ENCODE peak calls at places on chromosomes 4 and X, in five cellular contexts. U is IMR-90, Q is heart left ventricle, M is astrocyte of the spinal cord, J is A549. X is an unnamed sample.

GRCh38 chr4:30536231-30536630 is 183.9 kb upstream of the PCDH7 start:
- DNase-seq in U (peak; percentile 0), Q (no peak), M (peak; percentile 31), J (no peak), X (no peak)

GRCh38 chrX:42495139-42495538 is 282.8 kb downstream of the PPP1R2C start:
- DNase-seq in U (no peak), Q (no peak), M (no peak), J (no peak), X (no peak)

GRCh38 chrX:38754102-38754790 is 47.0 kb upstream of the MID1IP1 start:
- DNase-seq in U (peak; percentile 58), Q (no peak), M (peak; percentile 64), J (no peak), X (peak; percentile 43)

GRCh38 chrX:109498434-109498833 is 16.5 kb upstream of the GUCY2F start:
- DNase-seq in U (no peak), Q (no peak), M (no peak), J (no peak), X (no peak)

GRCh38 chrX:130118396-130118795 is 8.1 kb upstream of the ELF4 start:
- DNase-seq in U (peak; percentile 81), Q (no peak), M (peak; percentile 79), J (no peak), X (no peak)

GRCh38 chrX:50827996-50828395 is 14.0 kb upstream of the SHROOM4 start:
- DNase-seq in U (peak; percentile 55), Q (no peak), M (peak; percentile 50), J (no peak), X (no peak)

GRCh38 chr4:153024466-153024865 is 88.3 kb downstream of the FHDC1 start:
- DNase-seq in U (no peak), Q (no peak), M (no peak), J (no peak), X (no peak)

GRCh38 chrX:67780694-67781109 is 236.9 kb downstream of the AR start:
- DNase-seq in U (peak; percentile 78), Q (peak; percentile 82), M (peak; percentile 96), J (no peak), X (no peak)

GRCh38 chrX:148457279-148457678 is 43.1 kb upstream of the AFF2 start:
- DNase-seq in U (no peak), Q (no peak), M (no peak), J (no peak), X (no peak)

GRCh38 chr4:74758521-74758920 is 35.8 kb downstream of the BTC start:
- DNase-seq in U (no peak), Q (no peak), M (no peak), J (no peak), X (no peak)

GRCh38 chr4:74754218-74754617 is 40.1 kb downstream of the BTC start:
- DNase-seq in U (no peak), Q (no peak), M (no peak), J (no peak), X (no peak)

GRCh38 chr4:74752798-74753197 is 41.5 kb downstream of the BTC start:
- DNase-seq in U (no peak), Q (no peak), M (no peak), J (no peak), X (no peak)

GRCh38 chr4:74757136-74757535 is 37.2 kb downstream of the BTC start:
- DNase-seq in U (no peak), Q (no peak), M (no peak), J (no peak), X (no peak)

DNA sequence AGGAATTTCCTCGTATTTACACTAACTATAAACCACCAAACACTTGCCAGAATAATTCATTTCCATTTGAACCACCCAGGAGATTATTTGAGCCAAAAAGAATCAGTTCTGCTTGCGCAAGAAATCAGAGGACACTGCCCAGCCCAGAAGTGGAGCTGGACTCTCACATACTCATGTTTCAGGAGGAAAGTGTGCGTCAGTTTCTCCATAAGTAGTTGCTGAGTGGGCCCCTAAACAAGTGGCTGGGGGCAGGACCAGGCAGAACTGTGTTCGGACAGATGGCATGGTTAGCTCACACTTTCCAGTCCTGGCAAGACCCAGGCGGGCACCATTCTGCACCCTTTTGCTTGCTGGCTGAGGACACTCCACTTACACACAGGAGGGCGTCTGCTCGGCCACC is 38.8 kb downstream of the BTC start:
- DNase-seq in U (no peak), Q (no peak), M (no peak), J (no peak), X (no peak)
- H3K4me3 ChIP-seq in U (no peak overlapping the region), Q (no peak overlapping the region), M (no peak overlapping the region), J (no peak overlapping the region), X (no peak overlapping the region)

GRCh38 chr4:7854211-7854610 is 85.5 kb downstream of the AFAP1 start:
- DNase-seq in U (no peak), Q (no peak), M (no peak), J (no peak), X (no peak)
- H3K4me3 ChIP-seq in U (no peak overlapping the region), Q (no peak overlapping the region), M (no peak overlapping the region), J (no peak overlapping the region), X (no peak overlapping the region)

GRCh38 chrX:56802921-56803848 is 74.1 kb downstream of the NBDY start:
- DNase-seq in U (peak; percentile 76), Q (peak; percentile 40), M (peak; percentile 71), J (no peak), X (no peak)
- H3K4me3 ChIP-seq in U (peak overlapping the region; percentile 47), Q (peak overlapping the region; percentile 4), M (peak overlapping the region; percentile 33), J (no peak overlapping the region), X (peak overlapping the region; percentile 50)

DNA sequence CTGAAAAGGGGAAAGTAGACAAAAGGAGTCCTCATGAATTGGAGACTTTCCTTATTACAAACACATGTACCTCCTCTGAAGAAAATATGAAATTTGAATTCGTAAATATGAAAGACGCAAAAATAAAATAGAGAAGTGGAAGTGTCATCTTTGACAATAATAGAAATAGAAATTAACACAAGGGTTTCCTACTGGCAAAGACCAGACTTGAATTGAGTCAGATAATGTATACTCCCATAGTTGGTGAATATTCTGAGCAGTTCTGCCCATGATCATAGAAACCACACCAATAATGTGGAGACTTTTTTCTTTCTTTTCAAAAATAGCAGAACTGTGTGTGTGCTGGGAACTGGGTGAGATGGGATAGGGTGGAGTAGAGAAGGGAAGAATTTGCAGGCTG is 277.7 kb upstream of the TET2 start:
- DNase-seq in U (no peak), Q (no peak), M (no peak), J (no peak), X (no peak)
- H3K4me3 ChIP-seq in U (no peak overlapping the region), Q (no peak overlapping the region), M (no peak overlapping the region), J (no peak overlapping the region), X (no peak overlapping the region)

GRCh38 chr4:139555073-139555704 is 830 bp downstream of the SETD7 start:
- DNase-seq in U (peak; percentile 87), Q (peak; percentile 93), M (peak; percentile 93), J (peak; percentile 53), X (peak; percentile 75)

GRCh38 chr4:139556071-139556734 is at the start of gene SETD7:
- DNase-seq in U (peak; percentile 76), Q (peak; percentile 83), M (peak; percentile 82), J (peak; percentile 38), X (peak; percentile 72)

GRCh38 chr4:139553751-139554670 is 2.0 kb downstream of the SETD7 start:
- DNase-seq in U (no peak), Q (no peak), M (no peak), J (no peak), X (no peak)

GRCh38 chr4:139555705-139556070 is 331 bp downstream of the SETD7 start:
- DNase-seq in U (no peak), Q (no peak), M (no peak), J (no peak), X (peak; percentile 43)

DNA sequence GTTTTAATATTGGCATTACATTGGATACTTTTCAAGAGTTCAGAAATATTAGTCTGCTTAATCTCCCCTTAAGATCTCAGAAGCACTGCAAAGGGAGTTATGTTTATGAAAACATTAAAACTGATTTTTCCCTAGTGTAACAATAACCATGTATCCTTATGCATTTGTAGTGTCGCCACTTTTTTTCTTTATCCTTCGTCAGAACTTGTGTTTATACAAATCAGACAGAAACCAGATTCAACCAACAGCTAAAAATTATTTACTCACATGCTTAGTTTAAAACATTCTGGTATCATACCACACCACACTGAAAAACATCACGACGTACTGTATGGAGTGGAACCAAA is 1.3 kb downstream of the SETD7 start:
- DNase-seq in U (no peak), Q (no peak), M (no peak), J (no peak), X (no peak)
- H3K4me3 ChIP-seq in U (peak overlapping the region; percentile 64), Q (peak overlapping the region; percentile 72), M (peak overlapping the region; percentile 84), J (peak overlapping the region; percentile 88), X (no peak overlapping the region)